ENCODE peak calls at places on chromosome 12, in six cellular contexts. E is suprapubic skin, F is endothelial cell of umbilical vein, B is A549, N is right lobe of liver, T is tibial nerve. C is an unnamed sample.

GRCh38 chr12:64404470-64405446 is 566 bp downstream of the XPOT start:
- DNase-seq in E (peak), N (peak), F (peak), B (peak), T (no peak), C (peak)

GRCh38 chr12:127052491-127053232 is 1214.3 kb upstream of the TMEM132C start:
- DNase-seq in F (no peak), T (no peak), B (peak), N (no peak), E (no peak), C (no peak)

GRCh38 chr12:19166956-19167355 is 37.4 kb downstream of the PLEKHA5 start:
- DNase-seq in T (no peak), B (no peak), F (no peak), E (no peak), N (no peak), C (no peak)

GRCh38 chr12:125185740-125186470 is 120.7 kb downstream of the AACS start:
- DNase-seq in B (peak), E (no peak), N (peak), T (no peak), F (peak), C (no peak)

GRCh38 chr12:131333621-131334440 is 377.1 kb upstream of the SFSWAP start:
- DNase-seq in N (no peak), E (no peak), F (no peak), T (no peak), B (no peak), C (no peak)

GRCh38 chr12:90543841-90544240 is 411.1 kb downstream of the CCER1 start:
- DNase-seq in B (no peak), F (peak), E (no peak), T (no peak), N (no peak), C (no peak)

GRCh38 chr12:131162113-131162512 is 208.4 kb downstream of the ADGRD1 start:
- DNase-seq in E (no peak), N (no peak), F (no peak), B (no peak), T (no peak), C (no peak)

GRCh38 chr12:2481951-2482350 is 312.8 kb upstream of the FKBP4 start:
- DNase-seq in F (no peak), B (no peak), N (no peak), E (no peak), T (no peak), C (no peak)

GRCh38 chr12:48956279-48957140 is 777 bp downstream of the ARF3 start:
- DNase-seq in T (peak), N (no peak), E (peak), B (peak), F (peak), C (peak)

GRCh38 chr12:17976202-17976601 is 113.8 kb downstream of the RERGL start:
- DNase-seq in N (no peak), F (peak), E (no peak), T (no peak), B (peak), C (no peak)

GRCh38 chr12:111184161-111184560 is 184.7 kb downstream of the PHETA1 start:
- DNase-seq in B (no peak), E (no peak), N (no peak), F (no peak), T (no peak), C (no peak)

GRCh38 chr12:120228291-120229070 is 27.6 kb upstream of the RPLP0 start:
- DNase-seq in N (peak), F (peak), T (peak), B (peak), E (peak), C (peak)
- TF ChIP-seq POLR2A in N (no peak), F (no peak), T (no peak), B (no peak), E (no peak), C (no peak)

GRCh38 chr12:92146865-92147264 is 1.2 kb upstream of the BTG1 start:
- DNase-seq in F (no peak), E (no peak), T (no peak), N (no peak), B (no peak), C (no peak)
- H3K27ac ChIP-seq in F (no peak), E (peak), T (peak), N (peak), B (peak), C (no peak)

GRCh38 chr12:8687846-8688601 is 9.8 kb upstream of the RIMKLB start:
- DNase-seq in E (no peak), T (no peak), N (no peak), B (peak), F (peak), C (no peak)
- TF ChIP-seq POLR2A in E (no peak), T (peak), N (no peak), B (no peak), F (peak), C (no peak)

DNA sequence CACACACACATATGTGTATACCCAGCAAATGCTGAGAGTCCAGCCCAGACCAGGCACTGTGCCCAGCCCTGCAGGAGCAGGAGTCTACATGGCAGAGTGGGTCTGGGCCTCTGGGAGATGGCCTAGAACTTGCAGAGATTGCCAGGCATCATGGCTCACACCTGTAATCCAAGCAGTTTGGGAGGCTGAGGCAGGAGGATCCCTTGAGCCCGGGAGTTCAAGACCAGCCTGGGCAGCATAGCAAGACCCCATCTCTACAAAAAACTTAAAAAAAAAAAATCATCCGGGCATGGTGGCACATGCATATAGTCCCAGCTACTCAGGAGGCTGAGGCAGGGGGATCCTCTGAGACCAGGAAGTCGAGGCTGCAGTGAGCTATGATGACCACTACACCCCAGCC is 20.8 kb upstream of the MLXIP start:
- DNase-seq in B (no peak), E (no peak), F (no peak), N (no peak), T (no peak), C (no peak)
- H3K27ac ChIP-seq in B (no peak), E (no peak), F (no peak), N (no peak), T (no peak), C (no peak)

DNA sequence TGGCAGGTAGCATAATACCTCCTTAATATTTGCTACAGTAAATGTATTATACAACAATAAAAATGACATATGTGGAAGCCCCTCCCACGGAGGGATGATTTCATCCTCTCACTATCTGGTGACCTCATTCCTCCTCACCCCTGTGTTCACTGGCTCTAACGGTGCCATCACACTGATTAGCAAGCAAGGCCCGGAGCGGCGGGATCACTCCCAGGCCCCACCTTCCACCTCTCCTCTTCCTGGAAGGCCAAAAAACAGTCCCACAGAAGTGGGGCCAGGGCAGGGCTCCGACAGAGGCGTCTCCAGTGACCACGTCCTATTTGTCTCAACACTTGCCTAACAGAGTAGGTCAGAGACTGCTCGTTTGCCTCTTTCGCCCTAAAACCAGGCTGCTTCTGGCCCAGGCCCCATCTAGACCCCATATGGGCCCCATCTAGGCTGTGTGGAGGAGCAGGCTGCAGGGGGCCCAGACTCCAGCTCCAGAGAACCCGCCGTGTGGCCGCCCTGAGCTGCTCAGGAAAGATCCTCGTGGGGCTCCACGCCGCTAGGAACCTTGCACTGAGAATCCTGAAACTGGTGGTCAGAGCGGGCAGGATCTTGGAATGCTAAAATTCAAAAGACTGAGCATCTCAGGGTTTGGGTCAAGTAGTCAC is 3.7 kb downstream of the SELPLG start:
- DNase-seq in T (no peak), E (no peak), N (no peak), F (peak), B (peak), C (no peak)
- TF ChIP-seq POLR2A in T (no peak), E (no peak), N (no peak), F (no peak), B (no peak), C (no peak)

GRCh38 chr12:53478865-53479264 is 20.4 kb downstream of the MAP3K12 start:
- DNase-seq in F (no peak), E (no peak), B (no peak), N (no peak), T (no peak), C (no peak)
- H3K27ac ChIP-seq in F (no peak), E (no peak), B (no peak), N (no peak), T (peak), C (no peak)

DNA sequence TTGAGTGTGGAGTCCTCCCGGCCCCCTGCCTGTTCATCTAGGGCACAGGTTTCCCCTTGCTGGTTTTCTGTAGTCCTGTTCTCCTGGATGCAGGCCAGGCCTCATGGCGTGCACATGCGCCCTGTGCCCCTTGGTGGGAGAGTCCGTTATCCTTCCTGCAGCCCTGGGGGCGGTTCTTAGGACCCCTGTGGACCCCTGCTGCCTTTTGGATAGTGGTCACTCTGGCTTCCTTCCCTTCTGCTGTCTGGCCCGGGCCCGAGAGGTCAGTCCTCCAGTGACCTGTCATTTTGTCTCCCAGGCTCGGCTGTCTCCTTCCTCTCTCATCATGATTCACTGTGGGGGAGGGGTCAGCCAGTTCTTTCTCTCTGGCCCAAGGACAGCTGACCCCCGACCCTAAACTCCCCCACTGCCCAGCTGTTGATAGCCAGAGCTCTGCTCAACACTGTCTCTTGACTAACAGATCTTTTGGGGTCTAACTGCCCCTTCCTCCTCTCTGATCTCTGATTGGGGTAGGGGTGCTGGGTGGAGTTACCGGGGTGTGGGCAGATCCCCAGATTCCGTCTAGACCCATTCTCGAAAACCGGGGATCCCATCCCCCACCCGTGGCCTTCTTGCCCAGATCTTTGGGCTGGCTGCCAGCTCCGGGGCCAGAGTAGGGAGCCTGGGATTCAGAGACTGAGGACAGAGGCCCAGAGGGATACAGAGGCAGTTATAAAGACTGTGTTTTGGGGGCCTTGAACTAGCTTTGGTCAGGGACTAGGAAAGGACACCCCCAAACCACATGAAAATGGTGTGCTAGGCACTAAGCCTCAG is 7.0 kb downstream of the CCND2 start:
- DNase-seq in E (no peak), N (no peak), F (no peak), B (no peak), T (peak), C (no peak)
- TF ChIP-seq POLR2A in E (no peak), N (no peak), F (no peak), B (no peak), T (no peak), C (no peak)

DNA sequence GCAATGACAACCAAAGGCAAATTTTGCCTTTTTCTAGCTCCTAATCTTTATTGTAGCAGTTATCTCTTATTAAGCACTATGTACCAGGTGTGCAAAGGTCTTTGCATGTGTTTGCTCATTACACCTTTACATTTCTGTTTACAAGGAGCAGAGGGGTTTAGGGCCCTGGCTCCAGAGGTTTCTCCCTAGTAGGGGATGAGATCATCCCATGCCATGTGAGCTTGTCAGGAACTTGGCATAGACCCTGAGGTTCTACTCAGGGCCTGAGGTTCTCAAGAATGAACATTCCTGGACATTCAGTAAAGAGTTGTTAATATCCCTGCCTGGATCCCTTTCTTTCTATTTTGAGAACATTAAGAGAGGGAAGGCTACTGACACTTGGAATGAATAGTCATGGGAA is 292.0 kb downstream of the RPAP3 start:
- DNase-seq in N (no peak), T (no peak), B (no peak), E (no peak), F (no peak), C (no peak)
- H3K27ac ChIP-seq in N (no peak), T (no peak), B (peak), E (no peak), F (no peak), C (no peak)